ENCODE peak calls at places on chromosomes 2 and 18, in four cellular contexts. M, Q, G and A are unnamed samples.
A peak's percentile ranks its signal among the peaks of the same experiment; 100 is the strongest.

GRCh38 chr2:100197643-100198153 is 55.3 kb upstream of the AFF3 start:
- DNase-seq in M (no peak), Q (peak; percentile 75), G (peak; percentile 81), A (peak; percentile 64)

GRCh38 chr2:216603010-216603883 is 30.0 kb upstream of the IGFBP2 start:
- DNase-seq in M (no peak), Q (peak; percentile 20), G (no peak), A (peak; percentile 10)

GRCh38 chr2:143611336-143611735 is 482.1 kb downstream of the ARHGAP15 start:
- DNase-seq in M (no peak), Q (no peak), G (no peak), A (no peak)

GRCh38 chr2:128158171-128158570 is 67.2 kb downstream of the UGGT1 start:
- DNase-seq in M (no peak), Q (no peak), G (no peak), A (no peak)

GRCh38 chr2:111698743-111699554 is 185.0 kb downstream of the ANAPC1 start:
- DNase-seq in M (peak; percentile 100), Q (no peak), G (peak; percentile 45), A (peak; percentile 99)

GRCh38 chr2:127076924-127077323 is 30.0 kb downstream of the BIN1 start:
- DNase-seq in M (peak; percentile 40), Q (no peak), G (no peak), A (no peak)

GRCh38 chr18:47149457-47150028 is 757 bp downstream of the HDHD2 start:
- DNase-seq in M (peak; percentile 7), Q (peak; percentile 6), G (no peak), A (no peak)

GRCh38 chr2:27218614-27219013 is 1.4 kb downstream of the CAD start:
- DNase-seq in M (no peak), Q (no peak), G (no peak), A (no peak)

GRCh38 chr2:134181219-134181618 is 72.7 kb upstream of the MGAT5 start:
- DNase-seq in M (no peak), Q (no peak), G (no peak), A (no peak)

GRCh38 chr2:230723363-230723762 is 10.7 kb downstream of the CAB39 start:
- DNase-seq in M (no peak), Q (no peak), G (no peak), A (peak; percentile 37)

GRCh38 chr18:961644-962355 is 57.1 kb downstream of the ADCYAP1 start:
- DNase-seq in M (peak; percentile 54), Q (peak; percentile 64), G (no peak), A (peak; percentile 68)

GRCh38 chr2:102114290-102114721 is 28.2 kb upstream of the IL1R1 start:
- DNase-seq in M (peak; percentile 74), Q (no peak), G (no peak), A (peak; percentile 96)

GRCh38 chr2:103361712-103362111 is 599.9 kb downstream of the TMEM182 start:
- DNase-seq in M (no peak), Q (peak; percentile 3), G (no peak), A (no peak)

GRCh38 chr2:165161510-165161909 is 42.3 kb downstream of the SCN3A start:
- DNase-seq in M (peak; percentile 18), Q (no peak), G (no peak), A (peak; percentile 4)

GRCh38 chr2:173654146-173654895 is 299.6 kb downstream of the CDCA7 start:
- DNase-seq in M (no peak), Q (peak; percentile 16), G (no peak), A (no peak)

GRCh38 chr2:98560256-98560771 is 48.0 kb downstream of the COA5 start:
- DNase-seq in M (peak; percentile 92), Q (no peak), G (peak; percentile 72), A (peak; percentile 94)

GRCh38 chr2:193518061-193518817 is 1323.5 kb upstream of the TMEFF2 start:
- DNase-seq in M (peak; percentile 91), Q (no peak), G (no peak), A (peak; percentile 54)

GRCh38 chr18:48841381-48842258 is 109.1 kb downstream of the SMAD7 start:
- DNase-seq in M (peak; percentile 73), Q (no peak), G (peak; percentile 68), A (peak; percentile 77)

GRCh38 chr18:49076767-49077166 is 126.0 kb upstream of the SMAD7 start:
- DNase-seq in M (no peak), Q (no peak), G (no peak), A (no peak)

GRCh38 chr2:26483957-26484565 is 6.1 kb upstream of the OTOF start:
- DNase-seq in M (no peak), Q (no peak), G (no peak), A (no peak)

GRCh38 chr2:43197568-43197896 is 28.9 kb downstream of the ZFP36L2 start:
- DNase-seq in M (no peak), Q (no peak), G (no peak), A (no peak)

GRCh38 chr18:657998-658946 is 819 bp downstream of the TYMS start:
- DNase-seq in M (peak; percentile 86), Q (peak; percentile 91), G (peak; percentile 81), A (peak; percentile 84)

GRCh38 chr2:164812378-164812777 is 29.2 kb downstream of the COBLL1 start:
- DNase-seq in M (no peak), Q (no peak), G (no peak), A (no peak)

GRCh38 chr2:159867557-159868330 is 69.7 kb upstream of the CD302 start:
- DNase-seq in M (no peak), Q (no peak), G (no peak), A (no peak)